ENCODE peak calls at places on chromosomes 12 and 14, in six cellular contexts. Q is adrenal gland, S is upper lobe of right lung, T is heart left ventricle, O is right lobe of liver, A is endothelial cell. P is an unnamed sample.

GRCh38 chr14:25004389-25004809 is 45.5 kb downstream of the STXBP6 start:
- DNase-seq in Q (no peak), S (no peak), T (no peak), O (no peak), A (no peak), P (no peak)

GRCh38 chr12:89962648-89963047 is 254.0 kb upstream of the ATP2B1 start:
- DNase-seq in Q (no peak), S (no peak), T (no peak), O (no peak), A (no peak), P (no peak)

GRCh38 chr12:19915392-19916192 is 452.7 kb upstream of the PDE3A start:
- DNase-seq in Q (no peak), S (no peak), T (no peak), O (no peak), A (peak; percentile 15), P (peak; percentile 21)

GRCh38 chr12:104855599-104855998 is 102.5 kb downstream of the SLC41A2 start:
- DNase-seq in Q (no peak), S (no peak), T (no peak), O (no peak), A (no peak), P (no peak)

GRCh38 chr12:95608252-95609033 is 57.2 kb upstream of the USP44 start:
- DNase-seq in Q (no peak), S (peak; percentile 83), T (peak; percentile 66), O (peak; percentile 50), A (no peak), P (no peak)

GRCh38 chr12:66087365-66087943 is 43.1 kb downstream of the LLPH start:
- DNase-seq in Q (peak; percentile 69), S (no peak), T (peak; percentile 50), O (peak; percentile 64), A (peak; percentile 69), P (peak; percentile 57)

GRCh38 chr14:99574099-99574880 is 29.7 kb downstream of the CCDC85C start:
- DNase-seq in Q (peak; percentile 77), S (no peak), T (peak; percentile 71), O (peak; percentile 63), A (no peak), P (no peak)

GRCh38 chr12:93844385-93844784 is 167.2 kb downstream of the CRADD start:
- DNase-seq in Q (no peak), S (no peak), T (no peak), O (peak; percentile 78), A (no peak), P (no peak)

GRCh38 chr12:87816186-87816585 is 213.0 kb downstream of the C12orf50 start:
- DNase-seq in Q (no peak), S (no peak), T (no peak), O (no peak), A (no peak), P (no peak)

GRCh38 chr14:94129758-94130414 is 482 bp upstream of the IFI27L2 start:
- DNase-seq in Q (peak; percentile 68), S (no peak), T (peak; percentile 58), O (no peak), A (no peak), P (peak; percentile 40)

GRCh38 chr12:121781751-121782615 is 11.5 kb downstream of the RHOF start:
- DNase-seq in Q (no peak), S (no peak), T (no peak), O (no peak), A (no peak), P (peak; percentile 77)

GRCh38 chr12:100077367-100077766 is 65.3 kb downstream of the BLTP3B start:
- DNase-seq in Q (no peak), S (no peak), T (no peak), O (no peak), A (no peak), P (no peak)

GRCh38 chr12:20596036-20596435 is 99.1 kb upstream of the SLCO1C1 start:
- DNase-seq in Q (no peak), S (no peak), T (no peak), O (no peak), A (no peak), P (no peak)

GRCh38 chr14:81162941-81163340 is 57.8 kb downstream of the GTF2A1 start:
- DNase-seq in Q (no peak), S (no peak), T (no peak), O (no peak), A (no peak), P (no peak)

GRCh38 chr14:73262427-73263183 is 25.3 kb downstream of the PAPLN start:
- DNase-seq in Q (no peak), S (no peak), T (no peak), O (no peak), A (no peak), P (peak; percentile 32)

GRCh38 chr12:25332143-25332542 is 81.4 kb upstream of the KRAS start:
- DNase-seq in Q (no peak), S (no peak), T (no peak), O (no peak), A (no peak), P (no peak)

GRCh38 chr14:63076476-63076875 is 31.2 kb upstream of the KCNH5 start:
- DNase-seq in Q (no peak), S (no peak), T (no peak), O (no peak), A (no peak), P (no peak)

GRCh38 chr14:71932229-71932951 is at the start of gene RGS6:
- DNase-seq in Q (peak; percentile 23), S (peak; percentile 77), T (peak; percentile 39), O (no peak), A (peak; percentile 66), P (peak; percentile 78)

GRCh38 chr14:93939304-93940229 is 12.4 kb downstream of the FAM181A start:
- DNase-seq in Q (peak; percentile 84), S (peak; percentile 91), T (peak; percentile 79), O (peak; percentile 73), A (peak; percentile 98), P (peak; percentile 93)

GRCh38 chr12:74906224-74906623 is 303.4 kb downstream of the KCNC2 start:
- DNase-seq in Q (no peak), S (no peak), T (no peak), O (no peak), A (no peak), P (no peak)

GRCh38 chr12:74897425-74898211 is 312.0 kb downstream of the KCNC2 start:
- DNase-seq in Q (no peak), S (no peak), T (no peak), O (no peak), A (no peak), P (no peak)

GRCh38 chr12:74900232-74900631 is 309.4 kb downstream of the KCNC2 start:
- DNase-seq in Q (no peak), S (no peak), T (no peak), O (no peak), A (no peak), P (no peak)

GRCh38 chr12:74899031-74899829 is 310.4 kb downstream of the KCNC2 start:
- DNase-seq in Q (no peak), S (no peak), T (no peak), O (no peak), A (no peak), P (no peak)

DNA sequence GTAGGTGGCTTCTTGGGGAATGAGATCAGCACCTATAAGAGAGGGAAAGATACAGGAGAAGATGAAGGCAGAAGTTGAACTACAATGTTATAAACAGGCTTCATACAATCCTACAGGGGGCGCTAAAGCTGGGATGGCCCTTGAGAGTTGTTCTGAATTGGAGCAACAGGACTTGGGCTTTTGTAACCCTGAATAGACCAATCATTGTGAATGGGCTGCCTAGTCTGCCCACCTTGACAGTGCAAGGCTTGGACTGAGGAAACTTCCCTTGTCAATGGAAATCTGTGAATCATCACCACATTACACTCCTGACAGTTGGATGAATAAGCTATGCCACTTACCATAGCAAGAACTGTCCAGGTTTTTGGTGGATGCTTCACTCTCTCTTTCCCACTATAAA is 306.1 kb downstream of the KCNC2 start:
- DNase-seq in Q (no peak), S (no peak), T (no peak), O (no peak), A (no peak), P (no peak)
- TF ChIP-seq CTCF in Q (no peak), S (no peak), T (no peak), O (no peak), A (peak; percentile 55), P (peak; percentile 8)

DNA sequence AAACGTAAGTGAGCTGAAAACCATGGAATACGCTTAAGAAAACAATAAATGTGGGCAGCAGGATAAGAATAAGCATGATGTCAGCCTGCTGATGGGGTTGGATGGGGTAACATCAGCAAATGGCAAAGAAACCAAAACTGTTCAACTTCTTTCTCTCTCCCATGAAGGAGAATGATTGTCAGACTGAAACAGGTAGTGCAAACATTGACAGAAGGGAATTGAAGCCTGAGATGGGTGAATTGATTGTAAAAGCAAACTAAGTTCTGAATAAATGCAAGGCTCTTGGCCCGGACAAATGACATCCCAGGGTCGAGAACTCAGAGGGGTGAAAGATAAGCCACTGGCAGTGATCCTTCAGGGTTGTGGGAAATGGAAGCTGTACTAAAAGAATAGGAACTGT is 182.6 kb downstream of the ETV6 start:
- DNase-seq in Q (no peak), S (no peak), T (no peak), O (no peak), A (no peak), P (no peak)
- TF ChIP-seq CTCF in Q (no peak), S (no peak), T (no peak), O (no peak), A (no peak), P (no peak)

GRCh38 chr12:13982010-13982409 is 608 bp upstream of the GRIN2B start:
- DNase-seq in Q (no peak), S (no peak), T (no peak), O (no peak), A (peak; percentile 76), P (peak; percentile 27)
- TF ChIP-seq CTCF in Q (no peak), S (peak; percentile 31), T (no peak), O (no peak), A (peak; percentile 77), P (no peak)

GRCh38 chr14:92121670-92122350 is at the start of the genes CPSF2 and NDUFB1:
- DNase-seq in Q (peak; percentile 86), S (peak; percentile 93), T (peak; percentile 90), O (peak; percentile 91), A (peak; percentile 78), P (peak; percentile 95)
- TF ChIP-seq CTCF in Q (peak; percentile 2), S (no peak), T (no peak), O (peak; percentile 26), A (no peak), P (no peak)

P was measured in GM13976.